ENCODE peak calls at places on chromosomes 4 and X, in five cellular contexts. Q, G, B, Y and S are unnamed samples.

GRCh38 chr4:22454955-22455354 is 60.9 kb downstream of the ADGRA3 start:
- DNase-seq in Y (no peak), G (no peak), Q (peak), B (peak), S (no peak)

GRCh38 chr4:136927172-136927571 is 605.1 kb downstream of the PCDH18 start:
- DNase-seq in G (no peak), Q (peak), B (no peak), Y (no peak), S (no peak)

GRCh38 chrX:118565853-118566252 is 70.2 kb downstream of the DOCK11 start:
- DNase-seq in Y (no peak), Q (no peak), G (no peak), B (peak), S (no peak)

GRCh38 chr4:155787113-155787710 is 28.4 kb downstream of the GUCY1B1 start:
- DNase-seq in G (no peak), B (peak), Q (peak), Y (no peak), S (no peak)

GRCh38 chr4:51943221-51943620 is 76.9 kb downstream of the LRRC66 start:
- DNase-seq in Q (peak), Y (no peak), G (no peak), B (peak), S (no peak)

GRCh38 chr4:183260491-183261151 is 59.5 kb downstream of the CLDN22 start:
- DNase-seq in Y (no peak), B (no peak), G (no peak), Q (no peak), S (no peak)

GRCh38 chr4:151169900-151170299 is 70.5 kb downstream of the RPS3A start:
- DNase-seq in G (no peak), B (peak), Y (no peak), Q (peak), S (no peak)

GRCh38 chr4:113109106-113109740 is 59.8 kb downstream of the ANK2 start:
- DNase-seq in Y (no peak), Q (no peak), B (peak), G (no peak), S (no peak)

GRCh38 chrX:24341795-24342194 is 18.6 kb upstream of the SUPT20HL1 start:
- DNase-seq in Y (no peak), B (peak), G (no peak), Q (peak), S (no peak)

GRCh38 chrX:104112326-104112951 is at the start of gene ZCCHC18:
- DNase-seq in G (peak), Q (peak), Y (peak), B (peak), S (peak)

GRCh38 chr4:76726141-76726540 is 171.8 kb downstream of the SOWAHB start:
- DNase-seq in Q (no peak), B (no peak), G (no peak), Y (no peak), S (no peak)

GRCh38 chr4:183790661-183791060 is 114.4 kb upstream of the STOX2 start:
- DNase-seq in Y (no peak), G (no peak), B (no peak), Q (no peak), S (no peak)

GRCh38 chrX:9352683-9353430 is 112.0 kb upstream of the TBL1X start:
- DNase-seq in G (peak), B (peak), Q (peak), Y (no peak), S (peak)

GRCh38 chr4:165766976-165767375 is 106.1 kb upstream of the TLL1 start:
- DNase-seq in Q (no peak), B (no peak), G (no peak), Y (no peak), S (no peak)

GRCh38 chrX:40773188-40773587 is 37.8 kb upstream of the MED14 start:
- DNase-seq in Q (no peak), Y (no peak), B (no peak), G (no peak), S (no peak)

GRCh38 chr4:173509031-173510001 is 20.7 kb downstream of the HAND2 start:
- DNase-seq in Y (no peak), Q (peak), B (peak), G (no peak), S (no peak)

GRCh38 chr4:119286377-119287002 is 35.4 kb downstream of the FABP2 start:
- DNase-seq in B (peak), Q (peak), Y (no peak), G (no peak), S (no peak)

GRCh38 chr4:651884-652642 is 22.0 kb downstream of the ATP5ME start:
- DNase-seq in Q (no peak), Y (no peak), B (no peak), G (no peak), S (no peak)

GRCh38 chrX:24990585-24990984 is 25.2 kb downstream of the ARX start:
- DNase-seq in G (no peak), Y (no peak), B (no peak), Q (no peak), S (no peak)

GRCh38 chr4:14196141-14196540 is 568.6 kb upstream of the BOD1L1 start:
- DNase-seq in Q (peak), G (peak), Y (no peak), B (peak), S (no peak)

GRCh38 chrX:24242649-24243556 is 71.0 kb downstream of the SUPT20HL2 start:
- DNase-seq in Y (no peak), B (peak), Q (peak), G (no peak), S (no peak)

GRCh38 chr4:110612631-110613269 is 10.1 kb downstream of the PITX2 start:
- DNase-seq in Y (no peak), G (no peak), B (peak), Q (no peak), S (no peak)

GRCh38 chr4:25377572-25377882 is 464 bp downstream of the ANAPC4 start:
- DNase-seq in Y (no peak), Q (no peak), G (no peak), B (no peak), S (no peak)

GRCh38 chrX:78886550-78886949 is 58.6 kb upstream of the P2RY10 start:
- DNase-seq in Y (no peak), Q (peak), B (peak), G (no peak), S (no peak)

GRCh38 chrX:134646170-134646569 is 12.1 kb downstream of the PLAC1 start:
- DNase-seq in G (no peak), Q (no peak), B (no peak), Y (no peak), S (no peak)

GRCh38 chrX:50747471-50747900 is 66.5 kb downstream of the SHROOM4 start:
- DNase-seq in B (peak), Y (no peak), G (no peak), Q (peak), S (no peak)

GRCh38 chrX:101263766-101264165 is 27.4 kb downstream of the TAF7L start:
- DNase-seq in B (no peak), Q (peak), Y (no peak), G (no peak), S (no peak)

GRCh38 chrX:131812847-131813825 is 210.0 kb upstream of the STK26 start:
- DNase-seq in G (peak), B (peak), Y (peak), Q (no peak), S (peak)

GRCh38 chr4:53914313-53915016 is 149.9 kb downstream of the CHIC2 start:
- DNase-seq in Y (no peak), B (peak), G (peak), Q (peak), S (no peak)

GRCh38 chr4:108683479-108683878 is 33.1 kb downstream of the OSTC start:
- DNase-seq in Q (peak), Y (no peak), G (no peak), B (peak), S (no peak)

GRCh38 chr4:16733509-16733908 is 164.9 kb downstream of the LDB2 start:
- DNase-seq in B (no peak), Q (no peak), G (no peak), Y (no peak), S (no peak)

GRCh38 chrX:152635941-152636340 is 1.8 kb upstream of the GABRQ start:
- DNase-seq in Q (peak), G (no peak), B (peak), Y (no peak), S (no peak)
- TF ChIP-seq CTCF in Q (peak), G (peak), B (peak), Y (no peak), S (no peak)

GRCh38 chr4:139658185-139658584 is 7.4 kb upstream of the MGST2 start:
- DNase-seq in G (no peak), Y (no peak), B (no peak), Q (no peak), S (no peak)

GRCh38 chr4:139655116-139655515 is 10.5 kb upstream of the MGST2 start:
- DNase-seq in Y (no peak), B (peak), Q (peak), G (no peak), S (no peak)

GRCh38 chr4:139658983-139659382 is 6.6 kb upstream of the MGST2 start:
- DNase-seq in G (no peak), B (no peak), Q (no peak), Y (no peak), S (no peak)

GRCh38 chr4:139654516-139654915 is 11.1 kb upstream of the MGST2 start:
- DNase-seq in B (no peak), Y (no peak), G (no peak), Q (no peak), S (no peak)

GRCh38 chr4:139656614-139657486 is 8.8 kb upstream of the MGST2 start:
- DNase-seq in Y (peak), B (peak), Q (peak), G (peak), S (peak)
- TF ChIP-seq CTCF in Y (peak), B (peak), Q (peak), G (peak), S (peak)

DNA sequence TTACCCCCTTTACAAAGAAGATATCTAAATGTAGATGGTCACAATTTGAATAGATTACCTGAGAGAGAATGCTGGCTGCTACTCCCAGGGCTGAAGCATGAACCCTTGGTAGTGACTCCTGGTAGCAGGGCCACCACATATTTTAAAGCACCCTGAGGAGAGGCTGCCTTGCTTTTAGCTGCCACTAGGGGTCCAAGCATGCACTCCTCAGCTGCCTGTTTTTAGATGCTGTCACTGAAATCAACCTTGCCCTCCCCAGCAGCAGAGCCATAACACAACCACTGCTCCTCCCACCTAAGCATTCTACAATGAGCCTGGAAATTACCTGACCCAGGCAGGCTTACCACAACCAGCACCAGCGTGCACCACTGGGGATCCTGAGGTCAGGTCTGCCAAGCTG is 850.9 kb downstream of the FAM133A start:
- DNase-seq in Y (no peak), B (no peak), Q (no peak), G (no peak), S (no peak)
- TF ChIP-seq CTCF in Y (no peak), B (no peak), Q (no peak), G (no peak), S (no peak)

GRCh38 chr4:44583393-44583792 is 68.0 kb downstream of the YIPF7 start:
- DNase-seq in Y (no peak), G (no peak), B (no peak), Q (no peak), S (no peak)
- TF ChIP-seq CTCF in Y (no peak), G (no peak), B (no peak), Q (peak), S (no peak)

DNA sequence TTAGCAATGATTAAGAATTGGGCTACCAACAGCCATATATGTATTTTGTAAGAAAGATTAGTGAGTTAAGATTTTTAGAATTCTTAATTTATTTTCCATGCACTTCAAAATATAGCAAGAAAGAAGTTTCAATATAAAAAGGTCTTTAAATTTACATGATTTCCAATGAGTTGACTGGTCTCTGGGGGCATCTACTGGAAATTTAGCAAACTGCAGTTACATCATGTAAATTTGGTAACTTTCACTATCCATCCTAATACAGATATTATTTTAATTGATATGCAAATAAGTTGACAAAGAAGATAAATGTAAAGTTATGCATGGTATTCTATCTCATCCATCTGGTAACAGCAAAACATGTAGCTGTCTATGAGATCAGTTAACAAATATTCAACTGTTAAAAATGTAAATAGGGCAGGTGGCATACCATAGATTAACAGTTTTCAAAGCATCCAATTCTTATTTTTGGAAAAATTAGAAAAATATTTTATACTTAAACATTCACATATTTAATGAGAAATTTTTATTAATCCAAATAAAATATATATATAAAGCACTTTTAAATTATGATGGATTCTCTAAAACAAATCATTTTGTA is 29.1 kb downstream of the TTC29 start:
- DNase-seq in Y (no peak), G (no peak), B (peak), Q (peak), S (no peak)
- TF ChIP-seq CTCF in Y (peak), G (peak), B (peak), Q (peak), S (peak)

DNA sequence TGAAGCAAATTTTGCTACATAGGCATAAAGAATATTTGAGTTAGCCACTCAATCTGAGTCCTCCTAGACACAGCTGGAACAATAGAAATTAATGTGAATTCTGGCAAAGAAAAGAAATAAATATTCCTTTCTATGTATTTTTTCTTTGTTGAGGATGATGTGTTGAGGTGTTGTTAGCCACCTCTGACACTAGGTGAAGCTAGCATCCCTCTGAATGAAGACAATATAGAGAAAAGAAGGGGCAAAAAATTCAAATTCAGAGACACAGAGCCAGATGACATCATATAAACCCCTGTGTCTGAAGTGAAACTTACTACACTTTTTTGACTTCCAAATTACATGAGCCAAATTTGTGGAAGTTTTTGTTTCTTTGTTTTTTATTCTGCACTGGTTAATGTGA is 34.6 kb upstream of the TMPRSS11D start:
- DNase-seq in Y (no peak), B (no peak), G (no peak), Q (no peak), S (no peak)
- TF ChIP-seq CTCF in Y (no peak), B (no peak), G (no peak), Q (peak), S (no peak)

GRCh38 chr4:84965558-84966381 is 720 bp downstream of the WDFY3 start:
- DNase-seq in Q (peak), G (peak), Y (no peak), B (peak), S (no peak)
- TF ChIP-seq CTCF in Q (no peak), G (no peak), Y (no peak), B (no peak), S (no peak)

GRCh38 chr4:71261001-71261400 is 77.8 kb upstream of the SLC4A4 start:
- DNase-seq in Y (no peak), G (no peak), B (no peak), Q (no peak), S (no peak)
- TF ChIP-seq CTCF in Y (no peak), G (no peak), B (no peak), Q (no peak), S (no peak)